ENCODE peak calls at places on chromosomes 12 and 14, in five cellular contexts. W is stomach, K is left lung, M is tibial artery, U is pancreas. C is an unnamed sample.
A peak's percentile ranks its signal among the peaks of the same experiment; 100 is the strongest.

GRCh38 chr14:90903101-90903500 is 86.9 kb upstream of the TTC7B start:
- DNase-seq in U (no peak), W (peak; percentile 46), M (no peak), K (no peak), C (peak; percentile 57)

GRCh38 chr12:27595231-27595642 is 71.2 kb downstream of the PPFIBP1 start:
- DNase-seq in W (no peak), U (no peak), K (no peak), M (peak; percentile 70), C (peak; percentile 60)

GRCh38 chr12:88113871-88114270 is 28.0 kb downstream of the CEP290 start:
- DNase-seq in K (no peak), W (no peak), U (no peak), M (no peak), C (no peak)

GRCh38 chr14:68232643-68233055 is 413.1 kb downstream of the RAD51B start:
- DNase-seq in W (peak; percentile 58), K (peak; percentile 45), U (no peak), M (peak; percentile 75), C (peak; percentile 68)

GRCh38 chr14:99627100-99627499 is 17.8 kb upstream of the HHIPL1 start:
- DNase-seq in U (no peak), M (no peak), K (no peak), W (no peak), C (no peak)

GRCh38 chr14:72608391-72609204 is 285.3 kb downstream of the DPF3 start:
- DNase-seq in W (no peak), U (no peak), K (no peak), M (no peak), C (no peak)

GRCh38 chr12:402127-402456 is 648 bp downstream of the CCDC77 start:
- DNase-seq in U (no peak), K (no peak), M (no peak), W (no peak), C (no peak)

GRCh38 chr12:12803186-12803585 is 10.0 kb upstream of the DDX47 start:
- DNase-seq in M (peak; percentile 76), W (peak; percentile 87), K (peak; percentile 84), U (no peak), C (no peak)

GRCh38 chr14:24307575-24308341 is at the start of gene CIDEB:
- DNase-seq in U (peak; percentile 86), M (no peak), W (peak; percentile 74), K (peak; percentile 67), C (peak; percentile 67)

GRCh38 chr12:90543393-90543792 is 411.6 kb downstream of the CCER1 start:
- DNase-seq in M (no peak), W (no peak), U (no peak), K (no peak), C (no peak)

GRCh38 chr12:61367281-61367785 is 892.9 kb upstream of the USP15 start:
- DNase-seq in W (no peak), K (no peak), U (no peak), M (no peak), C (no peak)

GRCh38 chr14:52185178-52185577 is 82.3 kb upstream of the PTGDR start:
- DNase-seq in M (no peak), K (no peak), W (no peak), U (no peak), C (no peak)
- H3K9me3 ChIP-seq in M (no peaks in the 10 kb centered on the region), K (no peaks in the 10 kb centered on the region), W (peaks cover 13% of the 10 kb centered on the region), U (no peaks in the 10 kb centered on the region), C (peaks cover 5% of the 10 kb centered on the region)

GRCh38 chr12:40945772-40946171 is 242.3 kb upstream of the PDZRN4 start:
- DNase-seq in M (no peak), W (no peak), K (no peak), U (no peak), C (no peak)
- H3K27ac ChIP-seq in M (no peak overlapping the region), W (no peak overlapping the region), K (no peak overlapping the region), U (no peak overlapping the region), C (no peak overlapping the region)

GRCh38 chr12:2287151-2287550 is 234.4 kb downstream of the CACNA1C start:
- DNase-seq in W (no peak), K (no peak), M (peak; percentile 82), U (no peak), C (peak; percentile 74)

GRCh38 chr12:2285462-2285861 is 232.7 kb downstream of the CACNA1C start:
- DNase-seq in M (peak; percentile 47), U (no peak), W (no peak), K (no peak), C (no peak)

GRCh38 chr12:2284857-2285256 is 232.1 kb downstream of the CACNA1C start:
- DNase-seq in K (peak; percentile 64), M (peak; percentile 89), U (no peak), W (peak; percentile 66), C (peak; percentile 92)

GRCh38 chr12:2286461-2287131 is 233.8 kb downstream of the CACNA1C start:
- DNase-seq in W (no peak), K (no peak), M (peak; percentile 67), U (no peak), C (peak; percentile 68)

GRCh38 chr12:2286051-2286450 is 233.3 kb downstream of the CACNA1C start:
- DNase-seq in K (no peak), M (no peak), U (no peak), W (no peak), C (no peak)
- H3K4me1 ChIP-seq in K (peaks cover 44% of the 10 kb centered on the region), M (no peaks in the 10 kb centered on the region), U (no peaks in the 10 kb centered on the region), W (peaks cover 56% of the 10 kb centered on the region), C (peaks cover 20% of the 10 kb centered on the region)

GRCh38 chr12:34327671-34328070 is 305.4 kb downstream of the ALG10 start:
- DNase-seq in M (no peak), W (no peak), K (no peak), U (no peak), C (no peak)
- H3K9me3 ChIP-seq in M (peaks cover 26% of the 10 kb centered on the region), W (peaks cover 100% of the 10 kb centered on the region), K (no peaks in the 10 kb centered on the region), U (no peaks in the 10 kb centered on the region), C (no peaks in the 10 kb centered on the region)

C was measured in aorta.